ENCODE peak calls at places on chromosomes 13 and 19, in seven cellular contexts. Q is K562, T is GM12878, A is HepG2, Z is HCT116, S is H1, G is SK-N-SH. I is an unnamed sample. For H3K36me3, the result is how much of the 10 kb centered on the place peaks cover.

GRCh38 chr13:101397742-101398141 is 18.6 kb downstream of the NALCN start:
- DNase-seq in A (no peak), Z (no peak), G (no peak), Q (no peak), S (no peak), T (no peak), I (no peak)

GRCh38 chr13:49302222-49302621 is 54.5 kb downstream of the CDADC1 start:
- DNase-seq in S (no peak), G (no peak), T (no peak), A (no peak), Z (no peak), Q (no peak), I (no peak)

GRCh38 chr13:28574617-28575142 is 79.8 kb upstream of the FLT1 start:
- DNase-seq in Q (peak), S (no peak), A (peak), T (peak), G (no peak), Z (peak), I (no peak)

GRCh38 chr13:111610077-111610476 is 289.6 kb downstream of the TEX29 start:
- DNase-seq in S (no peak), Z (no peak), A (no peak), G (no peak), T (no peak), Q (no peak), I (no peak)

GRCh38 chr19:38538793-38539528 is 78.8 kb downstream of the MAP4K1 start:
- DNase-seq in Z (no peak), S (no peak), T (no peak), Q (no peak), G (no peak), A (no peak), I (no peak)

GRCh38 chr13:25752957-25753540 is 298.8 kb downstream of the SHISA2 start:
- DNase-seq in T (no peak), Z (no peak), A (no peak), Q (no peak), S (no peak), G (no peak), I (no peak)

GRCh38 chr13:21625366-21625765 is 21.4 kb upstream of the MICU2 start:
- DNase-seq in T (no peak), Q (peak), G (peak), S (no peak), Z (peak), A (peak), I (no peak)

GRCh38 chr19:47404334-47405196 is 14.8 kb downstream of the MEIS3 start:
- DNase-seq in S (no peak), G (no peak), Z (no peak), A (no peak), Q (no peak), T (no peak), I (no peak)

GRCh38 chr13:111912991-111913781 is 153.8 kb upstream of the SOX1 start:
- DNase-seq in Z (no peak), G (no peak), A (no peak), T (no peak), Q (no peak), S (peak), I (no peak)

GRCh38 chr19:46775642-46776258 is 12.6 kb downstream of the SLC1A5 start:
- DNase-seq in Z (no peak), T (no peak), G (no peak), Q (no peak), A (no peak), S (no peak), I (no peak)

GRCh38 chr19:48413879-48414623 is 20.6 kb downstream of the GRIN2D start:
- DNase-seq in A (no peak), Z (no peak), S (peak), T (no peak), Q (no peak), G (no peak), I (no peak)

GRCh38 chr13:100473087-100473486 is 115.5 kb downstream of the GGACT start:
- DNase-seq in T (no peak), A (no peak), S (peak), G (peak), Z (no peak), Q (no peak), I (no peak)

GRCh38 chr13:89550842-89551422 is 1796.6 kb upstream of the MIR17HG start:
- DNase-seq in Q (no peak), A (no peak), Z (no peak), G (no peak), S (no peak), T (no peak), I (no peak)

GRCh38 chr19:39057615-39058014 is 25.3 kb upstream of the FBXO27 start:
- DNase-seq in Z (no peak), G (no peak), T (no peak), A (no peak), S (no peak), Q (no peak), I (no peak)

GRCh38 chr19:16019691-16020448 is 56.4 kb upstream of the TPM4 start:
- DNase-seq in G (peak), Z (no peak), A (no peak), S (no peak), Q (no peak), T (no peak), I (no peak)

GRCh38 chr13:23899555-23899954 is 2.3 kb upstream of the C1QTNF9B start:
- DNase-seq in A (peak), G (peak), Z (no peak), T (no peak), S (no peak), Q (peak), I (no peak)

GRCh38 chr13:45849408-45849807 is 2.1 kb downstream of the SIAH3 start:
- DNase-seq in Q (no peak), S (no peak), T (no peak), A (no peak), Z (no peak), G (no peak), I (no peak)

GRCh38 chr13:28582225-28582891 is 76.6 kb upstream of the POMP start:
- DNase-seq in G (no peak), T (no peak), Q (peak), S (no peak), Z (no peak), A (no peak), I (no peak)

GRCh38 chr13:89930861-89931260 is 1416.6 kb upstream of the MIR17HG start:
- DNase-seq in Z (no peak), Q (no peak), G (no peak), A (no peak), T (no peak), S (no peak), I (no peak)

GRCh38 chr13:32889986-32890565 is 126.1 kb upstream of the KL start:
- DNase-seq in T (no peak), S (no peak), G (no peak), A (no peak), Z (no peak), Q (no peak), I (no peak)

GRCh38 chr13:66703597-66703996 is 526.5 kb downstream of the PCDH9 start:
- DNase-seq in G (no peak), T (no peak), A (no peak), Z (no peak), Q (no peak), S (no peak), I (no peak)

GRCh38 chr13:24863748-24864540 is 100.0 kb downstream of the RNF17 start:
- DNase-seq in Z (no peak), A (no peak), G (no peak), S (no peak), Q (peak), T (no peak), I (no peak)

GRCh38 chr19:16927883-16928282 is 39.1 kb downstream of the F2RL3 start:
- DNase-seq in A (no peak), Z (no peak), Q (no peak), G (no peak), S (no peak), T (no peak), I (no peak)

GRCh38 chr19:33864311-33864850 is 67.7 kb downstream of the KCTD15 start:
- DNase-seq in S (no peak), T (no peak), Z (no peak), A (no peak), Q (no peak), G (no peak), I (no peak)

GRCh38 chr19:51450730-51451307 is 7.4 kb downstream of the SIGLEC8 start:
- DNase-seq in S (no peak), A (no peak), Z (no peak), G (no peak), T (no peak), Q (no peak), I (no peak)

GRCh38 chr19:56837892-56838679 is 2.4 kb downstream of the PEG3 start:
- DNase-seq in T (no peak), S (no peak), Z (no peak), G (peak), A (peak), Q (no peak), I (no peak)

GRCh38 chr13:105147481-105147880 is 1388.0 kb downstream of the EFNB2 start:
- DNase-seq in A (no peak), Q (no peak), S (no peak), G (no peak), T (no peak), Z (no peak), I (no peak)

GRCh38 chr13:62125451-62125850 is 709.8 kb upstream of the PCDH20 start:
- DNase-seq in T (no peak), S (no peak), Q (no peak), A (no peak), Z (no peak), G (no peak), I (no peak)

GRCh38 chr19:49827034-49827433 is 8.9 kb downstream of the MED25 start:
- DNase-seq in S (no peak), A (no peak), Z (no peak), T (no peak), Q (no peak), G (no peak), I (no peak)

GRCh38 chr19:49824662-49825061 is 6.6 kb downstream of the MED25 start:
- DNase-seq in G (no peak), T (no peak), Q (no peak), A (no peak), Z (no peak), S (no peak), I (no peak)

GRCh38 chr19:49820125-49820524 is 2.0 kb downstream of the MED25 start:
- DNase-seq in A (no peak), G (no peak), T (no peak), S (no peak), Q (peak), Z (no peak), I (no peak)

GRCh38 chr19:49818691-49819331 is 722 bp downstream of the MED25 start:
- DNase-seq in T (no peak), A (no peak), Z (no peak), Q (no peak), G (no peak), S (no peak), I (no peak)

DNA sequence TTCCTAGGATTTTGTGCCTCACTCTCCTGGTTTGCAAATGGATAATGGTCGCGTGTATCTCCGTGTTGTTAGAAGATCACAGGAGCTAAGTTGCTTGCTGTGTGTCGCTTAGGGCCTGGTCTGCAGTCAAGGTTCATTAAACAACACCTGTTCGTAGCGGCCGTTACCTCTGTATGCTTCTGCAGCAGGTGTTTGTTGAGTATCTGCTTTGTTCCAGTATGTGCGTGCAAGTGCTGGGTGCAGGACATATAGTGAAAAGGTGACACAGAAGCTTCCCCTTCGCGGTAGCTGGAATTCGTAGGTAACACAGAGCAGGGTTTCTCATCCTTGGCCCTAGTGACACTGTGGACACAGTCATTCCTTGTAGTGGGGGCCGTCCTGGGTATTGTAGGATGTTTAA is 5.4 kb downstream of the MED25 start:
- DNase-seq in Z (no peak), Q (no peak), T (no peak), S (no peak), G (no peak), A (no peak), I (no peak)
- TF ChIP-seq SIN3A in Z (no peak), Q (no peak), T (no peak), S (no peak), G (no peak), A (no peak), I (no peak)

GRCh38 chr19:31378404-31378803 is 29.2 kb upstream of the TSHZ3 start:
- DNase-seq in S (no peak), Q (no peak), A (peak), Z (no peak), T (no peak), G (peak), I (peak)
- H3K27ac ChIP-seq in S (no peak), Q (no peak), A (no peak), Z (no peak), T (no peak), G (peak), I (no peak)

GRCh38 chr19:7989071-7989575 is 16.3 kb downstream of the ELAVL1 start:
- DNase-seq in G (no peak), T (no peak), Q (no peak), Z (no peak), A (no peak), S (no peak), I (no peak)

GRCh38 chr19:7987084-7987768 is 18.2 kb downstream of the ELAVL1 start:
- DNase-seq in Q (no peak), T (no peak), Z (no peak), G (no peak), A (no peak), S (no peak), I (no peak)

GRCh38 chr19:7985481-7985911 is 19.9 kb downstream of the ELAVL1 start:
- DNase-seq in Q (no peak), A (no peak), S (no peak), G (no peak), T (no peak), Z (no peak), I (no peak)

GRCh38 chr19:7986321-7987083 is 18.9 kb downstream of the ELAVL1 start:
- DNase-seq in G (no peak), Z (no peak), T (no peak), Q (no peak), S (no peak), A (no peak), I (peak)

GRCh38 chr19:7988307-7988706 is 17.1 kb downstream of the ELAVL1 start:
- DNase-seq in Q (no peak), S (no peak), A (no peak), G (no peak), T (no peak), Z (no peak), I (no peak)
- H3K36me3 ChIP-seq in Q (half or more), S (under half), A (under half), G (half or more), T (half or more), Z (half or more), I (under half)

GRCh38 chr13:74133657-74134201 is 475 bp downstream of the KLF12 start:
- DNase-seq in G (peak), Q (no peak), Z (peak), S (peak), A (peak), T (peak), I (no peak)

GRCh38 chr13:74132152-74132767 is 1.9 kb downstream of the KLF12 start:
- DNase-seq in Z (no peak), A (peak), S (no peak), Q (no peak), G (no peak), T (no peak), I (no peak)

GRCh38 chr13:74134226-74134776 is at the start of gene KLF12:
- DNase-seq in Z (peak), G (peak), A (peak), Q (peak), S (peak), T (peak), I (no peak)

GRCh38 chr13:74131206-74131605 is 3.0 kb downstream of the KLF12 start:
- DNase-seq in Z (no peak), S (no peak), Q (no peak), T (no peak), A (peak), G (no peak), I (no peak)

DNA sequence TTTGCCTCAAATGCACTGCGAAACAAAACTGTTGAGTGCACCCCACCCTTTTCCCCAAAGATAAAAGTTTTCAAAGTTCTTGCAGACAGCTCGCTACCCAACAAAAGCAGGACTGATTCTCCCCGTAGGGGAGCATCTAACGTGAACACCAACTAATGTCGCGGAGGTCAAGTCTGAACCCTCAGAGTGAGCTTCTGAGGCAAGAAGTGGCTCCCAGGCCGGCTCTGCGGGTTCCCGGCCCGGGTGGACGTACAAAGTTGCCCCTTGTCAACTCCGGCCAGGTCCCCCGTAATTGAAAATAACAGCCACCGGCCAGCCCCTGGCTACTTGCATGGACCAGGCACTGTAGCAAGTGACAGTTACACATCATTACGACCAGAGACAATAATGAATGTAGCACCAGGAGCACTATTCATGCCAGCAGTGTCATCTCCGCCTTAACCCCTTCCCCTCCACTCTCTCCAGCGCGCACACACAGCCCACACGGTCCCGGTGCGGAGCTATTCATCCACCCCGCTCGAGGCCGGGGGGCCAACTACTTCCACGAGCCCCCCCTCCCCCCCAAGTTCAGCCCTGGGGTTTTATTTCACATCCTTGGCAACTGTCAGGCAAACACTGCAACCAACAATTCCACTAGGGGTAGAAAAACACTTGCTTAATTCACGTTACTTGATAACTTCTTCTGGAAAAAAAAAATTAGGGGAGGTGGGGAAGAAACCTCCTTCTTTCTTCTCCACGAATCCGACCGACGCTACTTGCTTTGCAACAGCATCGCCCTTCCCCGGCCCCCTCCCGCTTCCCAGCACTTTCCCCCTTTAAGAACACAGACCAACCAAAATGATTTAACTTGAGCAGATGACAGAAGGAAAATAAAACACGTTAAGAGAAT is 1.2 kb downstream of the KLF12 start:
- DNase-seq in S (peak), Z (no peak), Q (no peak), T (no peak), G (peak), A (no peak), I (no peak)
- TF ChIP-seq SIN3A in S (no peak), Z (no peak), Q (no peak), T (no peak), G (peak), A (no peak), I (no peak)

GRCh38 chr13:96650301-96650886 is 343.9 kb downstream of the OXGR1 start:
- DNase-seq in Z (peak), G (no peak), Q (no peak), S (no peak), T (peak), A (no peak), I (no peak)
- H3K27ac ChIP-seq in Z (no peak), G (no peak), Q (no peak), S (no peak), T (no peak), A (no peak), I (no peak)

GRCh38 chr19:19527674-19528625 is 761 bp upstream of the YJEFN3 start:
- DNase-seq in Z (no peak), S (no peak), Q (no peak), T (no peak), A (no peak), G (no peak), I (no peak)
- H3K36me3 ChIP-seq in Z (under half), S (under half), Q (half or more), T (under half), A (under half), G (under half), I (under half)

GRCh38 chr19:1068111-1069001 is 1.4 kb downstream of the ARHGAP45 start:
- DNase-seq in T (no peak), A (no peak), Z (no peak), Q (no peak), S (peak), G (no peak), I (no peak)

GRCh38 chr19:1069009-1069779 is 2.2 kb downstream of the ARHGAP45 start:
- DNase-seq in Z (no peak), A (no peak), Q (no peak), S (no peak), T (no peak), G (no peak), I (no peak)

GRCh38 chr19:1070931-1071791 is 4.2 kb downstream of the ARHGAP45 start:
- DNase-seq in A (no peak), T (no peak), Z (no peak), S (peak), Q (no peak), G (peak), I (no peak)

GRCh38 chr19:1072371-1073015 is 5.5 kb downstream of the ARHGAP45 start:
- DNase-seq in Z (no peak), G (no peak), T (no peak), Q (no peak), S (no peak), A (no peak), I (no peak)

DNA sequence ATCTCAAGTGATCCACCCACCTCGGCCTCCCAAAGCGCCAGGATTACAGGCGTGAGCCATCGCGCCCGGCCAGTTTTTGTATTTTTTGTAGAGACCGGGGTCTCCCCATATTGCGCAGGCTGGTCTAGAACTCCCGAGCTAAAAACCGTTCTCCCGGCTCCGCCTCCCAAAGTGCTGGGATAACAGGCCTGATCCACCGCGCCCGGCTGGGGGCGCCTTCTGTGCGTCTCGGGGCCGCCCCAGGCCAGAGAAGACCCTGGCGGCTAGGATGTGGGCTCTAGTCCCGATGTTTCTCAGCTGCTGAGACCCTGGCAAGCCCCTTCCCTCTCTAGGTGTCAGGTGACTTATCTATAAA is 3.6 kb downstream of the ARHGAP45 start:
- DNase-seq in S (peak), A (no peak), T (no peak), G (no peak), Z (no peak), Q (no peak), I (no peak)
- TF ChIP-seq SIN3A in S (no peak), A (no peak), T (no peak), G (no peak), Z (no peak), Q (no peak), I (no peak)

GRCh38 chr13:110415669-110416068 is 108.6 kb downstream of the COL4A2 start:
- DNase-seq in G (no peak), Z (peak), A (peak), S (no peak), Q (peak), T (no peak), I (no peak)
- H3K27ac ChIP-seq in G (no peak), Z (no peak), A (no peak), S (no peak), Q (no peak), T (no peak), I (no peak)

GRCh38 chr19:18856385-18857126 is 24.8 kb downstream of the UPF1 start:
- DNase-seq in G (peak), A (no peak), Z (no peak), Q (no peak), S (no peak), T (no peak), I (no peak)

GRCh38 chr19:18853755-18854427 is 22.1 kb downstream of the UPF1 start:
- DNase-seq in G (no peak), Z (no peak), Q (no peak), S (no peak), A (no peak), T (no peak), I (no peak)

GRCh38 chr19:18857223-18857622 is 25.5 kb downstream of the UPF1 start:
- DNase-seq in Q (no peak), Z (no peak), A (no peak), G (no peak), S (no peak), T (no peak), I (no peak)

GRCh38 chr19:18854982-18855381 is 23.2 kb downstream of the UPF1 start:
- DNase-seq in Q (no peak), S (no peak), Z (no peak), G (no peak), T (no peak), A (no peak), I (no peak)

GRCh38 chr19:18855647-18856384 is 24.1 kb downstream of the UPF1 start:
- DNase-seq in Z (no peak), S (no peak), T (no peak), A (no peak), G (no peak), Q (no peak), I (no peak)
- H3K36me3 ChIP-seq in Z (half or more), S (under half), T (under half), A (half or more), G (half or more), Q (half or more), I (under half)

I was measured in Panc1.